ENCODE peak calls at places on chromosomes 6 and 20, in six cellular contexts. Q is endothelial cell, H is choroid plexus epithelial cell, M is astrocyte, W is PC-9, X is lower leg skin. B is an unnamed sample.

GRCh38 chr20:46076806-46077205 is 13.0 kb downstream of the NCOA5 start:
- DNase-seq in Q (no peak), H (no peak), M (no peak), W (no peak), X (no peak), B (no peak)

GRCh38 chr20:50918403-50918802 is 12.8 kb downstream of the ADNP start:
- DNase-seq in Q (no peak), H (peak), M (peak), W (no peak), X (no peak), B (no peak)

GRCh38 chr20:47330933-47331708 is 25.4 kb downstream of the ZMYND8 start:
- DNase-seq in Q (no peak), H (peak), M (peak), W (peak), X (no peak), B (no peak)

GRCh38 chr6:89987830-89988229 is 93.6 kb downstream of the GJA10 start:
- DNase-seq in Q (no peak), H (no peak), M (no peak), W (peak), X (no peak), B (no peak)

GRCh38 chr6:135812085-135812526 is 39.4 kb upstream of the PDE7B start:
- DNase-seq in Q (no peak), H (peak), M (peak), W (no peak), X (peak), B (no peak)

GRCh38 chr20:22984008-22984407 is 51.1 kb upstream of the SSTR4 start:
- DNase-seq in Q (no peak), H (no peak), M (no peak), W (no peak), X (no peak), B (no peak)

GRCh38 chr20:728022-728944 is 40.0 kb downstream of the SLC52A3 start:
- DNase-seq in Q (peak), H (peak), M (peak), W (no peak), X (no peak), B (peak)

GRCh38 chr6:82622461-82622860 is 258.8 kb downstream of the TPBG start:
- DNase-seq in Q (no peak), H (no peak), M (no peak), W (no peak), X (no peak), B (no peak)

GRCh38 chr20:11982958-11983470 is 65.3 kb downstream of the BTBD3 start:
- DNase-seq in Q (no peak), H (no peak), M (no peak), W (no peak), X (no peak), B (no peak)

GRCh38 chr6:3294921-3295871 is 36.4 kb downstream of the PSMG4 start:
- DNase-seq in Q (no peak), H (no peak), M (no peak), W (no peak), X (peak), B (no peak)

GRCh38 chr6:127342296-127342945 is 988 bp downstream of the ECHDC1 start:
- DNase-seq in Q (no peak), H (peak), M (peak), W (peak), X (no peak), B (no peak)

GRCh38 chr6:69985180-69985579 is 118.8 kb downstream of the COL19A1 start:
- DNase-seq in Q (no peak), H (peak), M (no peak), W (no peak), X (no peak), B (no peak)

GRCh38 chr20:25408170-25408547 is 686 bp downstream of the GINS1 start:
- DNase-seq in Q (no peak), H (no peak), M (no peak), W (no peak), X (no peak), B (no peak)

GRCh38 chr6:125994659-125995488 is 8.5 kb downstream of the TRMT11 start:
- DNase-seq in Q (no peak), H (no peak), M (no peak), W (no peak), X (no peak), B (no peak)

GRCh38 chr6:166655251-166655650 is 28.2 kb upstream of the RPS6KA2 start:
- DNase-seq in Q (no peak), H (no peak), M (no peak), W (no peak), X (no peak), B (no peak)

GRCh38 chr6:16129623-16130243 is 847 bp downstream of the MYLIP start:
- DNase-seq in Q (peak), H (peak), M (no peak), W (no peak), X (peak), B (no peak)

GRCh38 chr6:167684276-167685104 is 142.2 kb upstream of the AFDN start:
- DNase-seq in Q (no peak), H (no peak), M (no peak), W (no peak), X (no peak), B (no peak)

GRCh38 chr20:48750941-48751620 is 76.7 kb downstream of the PREX1 start:
- DNase-seq in Q (peak), H (no peak), M (peak), W (no peak), X (no peak), B (no peak)

DNA sequence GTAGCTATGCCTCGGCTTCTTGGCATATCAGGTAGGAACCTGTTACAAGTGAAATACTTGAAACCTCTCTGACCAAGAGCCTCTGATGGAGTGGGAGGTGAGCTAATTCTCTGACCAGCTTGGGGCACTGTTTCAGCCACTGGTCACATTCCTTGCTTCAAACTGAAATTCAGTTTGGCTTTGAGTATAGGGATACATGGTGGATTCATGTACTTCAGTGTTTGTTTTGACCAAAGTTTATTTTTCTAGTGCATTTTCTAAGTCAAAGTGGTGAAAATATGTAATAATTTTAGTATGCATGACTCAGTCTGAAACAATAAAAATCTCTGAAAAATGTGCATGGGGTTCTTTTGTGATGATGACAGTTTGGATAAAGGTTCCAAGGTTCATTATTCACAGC is 18.6 kb downstream of the TTPAL start:
- DNase-seq in Q (no peak), H (peak), M (peak), W (no peak), X (no peak), B (no peak)
- TF ChIP-seq CTCF in Q (no peak), H (peak), M (no peak), W (no peak), X (no peak), B (no peak)

DNA sequence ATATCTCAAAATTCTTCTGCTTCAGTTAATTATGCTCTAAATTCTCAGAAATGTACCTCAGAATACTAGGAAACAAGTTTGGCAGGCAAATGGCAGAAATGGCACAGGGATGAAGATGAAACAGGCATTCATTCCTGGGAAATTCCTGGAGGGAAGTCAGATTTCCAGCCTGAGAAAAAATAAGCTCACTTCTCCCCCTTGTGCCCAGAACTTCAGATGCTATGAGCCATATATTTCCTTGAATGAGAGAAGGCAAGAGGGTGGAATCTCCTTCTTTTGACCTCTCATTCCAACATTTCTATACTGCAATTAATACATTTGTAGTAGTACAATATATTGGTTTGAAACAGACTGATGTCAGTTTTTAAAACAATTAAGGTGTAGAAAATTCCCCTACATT is 22.8 kb downstream of the RGS17 start:
- DNase-seq in Q (no peak), H (peak), M (no peak), W (no peak), X (no peak), B (no peak)
- TF ChIP-seq CTCF in Q (no peak), H (peak), M (peak), W (peak), X (no peak), B (peak)

GRCh38 chr6:159858259-159858658 is 32.5 kb upstream of the MAS1 start:
- DNase-seq in Q (no peak), H (no peak), M (no peak), W (no peak), X (no peak), B (no peak)

GRCh38 chr6:159853735-159854134 is 37.1 kb upstream of the MAS1 start:
- DNase-seq in Q (no peak), H (no peak), M (no peak), W (no peak), X (no peak), B (no peak)

GRCh38 chr6:159852877-159853276 is 37.9 kb upstream of the MAS1 start:
- DNase-seq in Q (no peak), H (no peak), M (no peak), W (no peak), X (no peak), B (no peak)
- TF ChIP-seq CTCF in Q (no peak), H (peak), M (no peak), W (peak), X (no peak), B (peak)

DNA sequence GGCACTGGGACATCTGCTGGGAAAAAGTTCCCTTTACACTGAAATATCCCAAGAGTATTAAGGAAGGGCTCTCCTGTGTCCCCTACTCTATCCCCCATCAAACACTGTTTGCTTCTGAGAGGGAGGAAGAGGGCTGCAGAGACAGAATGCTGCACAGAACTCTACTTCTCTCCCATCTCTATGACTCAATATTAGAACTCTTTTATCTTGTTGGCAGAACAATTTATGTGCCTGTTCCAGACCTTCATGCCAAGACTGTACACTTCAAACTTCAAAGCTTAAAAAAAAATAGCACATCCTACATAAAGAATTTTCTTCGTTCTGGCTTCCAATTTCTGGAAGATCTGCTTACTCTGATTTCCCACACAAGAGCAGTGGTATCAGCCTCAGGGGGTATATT is 19.5 kb upstream of the GPR63 start:
- DNase-seq in Q (no peak), H (no peak), M (no peak), W (no peak), X (no peak), B (no peak)
- TF ChIP-seq CTCF in Q (no peak), H (no peak), M (no peak), W (no peak), X (no peak), B (no peak)

DNA sequence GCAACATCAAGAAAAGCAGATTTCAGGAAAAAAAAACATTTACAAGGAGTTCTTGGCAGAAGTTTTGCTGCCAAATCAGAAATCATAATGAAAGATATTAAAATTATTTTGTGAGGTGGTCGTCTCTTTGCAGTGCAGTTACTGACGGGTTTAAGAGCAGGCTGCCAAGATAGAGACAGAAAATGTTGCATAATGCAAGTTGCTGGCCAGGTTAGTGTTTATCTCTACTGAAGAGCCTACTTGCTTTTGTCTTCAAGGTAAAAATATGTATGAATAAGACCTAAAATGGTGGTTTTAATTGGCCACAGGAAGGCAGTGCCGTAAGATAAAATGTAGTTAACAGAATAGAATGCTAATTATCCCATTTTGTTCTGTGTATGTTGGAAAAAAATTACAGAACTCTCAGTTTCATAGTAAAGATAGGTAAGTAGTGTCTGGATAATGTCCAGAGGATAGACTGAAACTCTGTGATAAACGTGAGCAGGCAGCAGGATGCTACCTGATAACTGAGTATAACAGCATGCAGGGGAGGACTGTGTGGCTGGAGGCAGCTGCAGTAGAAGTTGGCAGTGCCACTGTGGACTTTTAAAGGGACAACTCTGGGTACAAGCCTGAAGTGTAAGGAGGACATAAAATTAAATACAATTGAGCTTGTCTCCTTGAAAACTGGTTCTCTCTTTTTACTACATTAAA is 13.9 kb downstream of the FOXO3 start:
- DNase-seq in Q (no peak), H (no peak), M (no peak), W (no peak), X (no peak), B (no peak)
- TF ChIP-seq CTCF in Q (no peak), H (no peak), M (no peak), W (no peak), X (no peak), B (no peak)

GRCh38 chr20:63519765-63520593 is 586 bp upstream of the PPDPF start:
- DNase-seq in Q (peak), H (no peak), M (peak), W (peak), X (no peak), B (peak)

GRCh38 chr20:63520594-63520938 is at the start of gene PPDPF:
- DNase-seq in Q (peak), H (peak), M (peak), W (no peak), X (peak), B (peak)

GRCh38 chr20:63521602-63522001 is 1.0 kb downstream of the PPDPF start:
- DNase-seq in Q (no peak), H (peak), M (no peak), W (no peak), X (no peak), B (peak)

GRCh38 chr20:63522091-63522868 is 1.7 kb downstream of the PPDPF start:
- DNase-seq in Q (no peak), H (no peak), M (no peak), W (no peak), X (no peak), B (peak)

DNA sequence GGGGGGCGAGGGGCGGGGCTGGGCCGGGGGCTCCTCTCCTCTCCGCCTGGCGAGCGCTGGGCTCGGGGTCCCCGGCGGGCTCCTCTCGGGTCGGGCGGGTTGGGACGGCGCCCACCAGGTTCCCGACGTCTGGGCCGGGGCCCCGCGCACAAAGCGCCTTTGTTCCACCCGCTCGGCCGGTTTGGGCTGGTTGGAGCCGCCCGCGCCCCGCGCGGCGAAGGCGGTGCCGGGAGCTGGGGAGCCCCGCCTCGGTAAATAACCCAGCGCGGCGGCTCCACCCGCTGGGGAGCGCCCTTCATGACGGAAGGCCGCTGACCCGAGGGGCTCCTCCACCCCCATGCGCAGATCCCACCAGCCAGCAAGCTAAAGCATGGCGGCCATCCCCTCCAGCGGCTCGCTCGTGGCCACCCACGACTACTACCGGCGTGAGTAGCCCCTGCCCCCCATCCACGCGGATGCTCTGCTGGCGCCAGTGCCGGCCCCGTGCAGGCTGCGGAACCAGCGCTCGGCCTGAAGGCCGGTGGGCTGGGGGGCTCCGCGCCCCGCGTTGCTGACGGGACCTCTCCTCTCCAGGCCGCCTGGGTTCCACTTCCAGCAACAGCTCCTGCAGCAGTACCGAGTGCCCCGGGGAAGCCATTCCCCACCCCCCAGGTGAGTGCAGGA is 505 bp downstream of the PPDPF start:
- DNase-seq in Q (peak), H (peak), M (no peak), W (peak), X (peak), B (peak)
- TF ChIP-seq CTCF in Q (no peak), H (no peak), M (no peak), W (no peak), X (no peak), B (no peak)

B was measured in progenitor cell of endocrine pancreas.